ENCODE peak calls at places on chromosomes 11 and 22, in five cellular contexts. F is left ventricle myocardium inferior; D is kidney; C is stimulated activated CD8-positive, alpha-beta memory T cell treated with anti-CD3 and anti-CD28 coated beads, Interleukin-15, amount 100 ng/mL, for 24 hours; O is erythroblast. V is an unnamed sample.
A peak's percentile ranks its signal among the peaks of the same experiment; 100 is the strongest.

GRCh38 chr11:1220941-1221721 is 1.7 kb upstream of the MUC5B start:
- DNase-seq in F (no peak), D (peak; percentile 54), C (no peak), O (no peak), V (no peak)

GRCh38 chr11:128796275-128796674 is 70.8 kb downstream of the KCNJ1 start:
- DNase-seq in F (no peak), D (no peak), C (no peak), O (no peak), V (peak; percentile 13)

GRCh38 chr11:38824573-38824972 is 2226.5 kb upstream of the RAG2 start:
- DNase-seq in F (no peak), D (no peak), C (no peak), O (peak; percentile 5), V (no peak)

GRCh38 chr22:25027959-25028840 is 75.7 kb downstream of the KIAA1671 start:
- DNase-seq in F (peak; percentile 29), D (no peak), C (no peak), O (no peak), V (no peak)

GRCh38 chr11:118002541-118003019 is 16.4 kb downstream of the IL10RA start:
- DNase-seq in F (peak; percentile 72), D (no peak), C (no peak), O (peak; percentile 34), V (no peak)

GRCh38 chr11:85132839-85133238 is 494.3 kb downstream of the DLG2 start:
- DNase-seq in F (no peak), D (no peak), C (no peak), O (no peak), V (no peak)

GRCh38 chr22:32083000-32083399 is 39.9 kb downstream of the SLC5A1 start:
- DNase-seq in F (no peak), D (no peak), C (no peak), O (no peak), V (no peak)

GRCh38 chr22:21055564-21055834 is 9.8 kb downstream of the LRRC74B start:
- DNase-seq in F (no peak), D (no peak), C (no peak), O (no peak), V (no peak)

GRCh38 chr22:39234157-39234793 is 10.5 kb downstream of the PDGFB start:
- DNase-seq in F (peak; percentile 74), D (peak; percentile 86), C (no peak), O (no peak), V (no peak)

GRCh38 chr11:79514695-79515094 is 73.9 kb upstream of the TENM4 start:
- DNase-seq in F (no peak), D (no peak), C (no peak), O (no peak), V (no peak)

GRCh38 chr11:19241260-19242183 is 777 bp upstream of the E2F8 start:
- DNase-seq in F (peak; percentile 30), D (peak; percentile 84), C (no peak), O (peak; percentile 84), V (no peak)

GRCh38 chr11:46570790-46571398 is 22.9 kb downstream of the AMBRA1 start:
- DNase-seq in F (no peak), D (no peak), C (no peak), O (no peak), V (no peak)

GRCh38 chr22:28896611-28897010 is 13.2 kb downstream of the ZNRF3 start:
- DNase-seq in F (no peak), D (no peak), C (no peak), O (no peak), V (no peak)

GRCh38 chr11:107565219-107565937 is at the start of gene ALKBH8:
- DNase-seq in F (peak; percentile 79), D (peak; percentile 87), C (peak; percentile 51), O (peak; percentile 80), V (peak; percentile 36)

GRCh38 chr22:30838111-30838510 is 130.5 kb downstream of the MORC2 start:
- DNase-seq in F (no peak), D (no peak), C (no peak), O (no peak), V (no peak)

GRCh38 chr11:18692941-18693760 is 5.4 kb upstream of the TMEM86A start:
- DNase-seq in F (no peak), D (no peak), C (no peak), O (no peak), V (no peak)

GRCh38 chr11:34633990-34634725 is 13.3 kb downstream of the EHF start:
- DNase-seq in F (no peak), D (no peak), C (no peak), O (no peak), V (no peak)